ENCODE peak calls at places on chromosome X, in five cellular contexts. C is CD8-positive, alpha-beta T cell; W is IMR-90; E is H9; U is GM12864. K is an unnamed sample.

GRCh38 chrX:25016361-25016671 is 551 bp upstream of the ARX start:
- DNase-seq in C (no peak), W (no peak), E (no peak), U (no peak), K (no peak)

GRCh38 chrX:85503258-85504158 is 124.0 kb upstream of the POF1B start:
- DNase-seq in C (no peak), W (no peak), E (no peak), U (no peak), K (no peak)

GRCh38 chrX:114251575-114251974 is 332.3 kb upstream of the HTR2C start:
- DNase-seq in C (no peak), W (no peak), E (no peak), U (no peak), K (no peak)

GRCh38 chrX:4909245-4909830 is 1195.9 kb upstream of the PRKX start:
- DNase-seq in C (no peak), W (no peak), E (no peak), U (no peak), K (no peak)

GRCh38 chrX:15497865-15498264 is 2.7 kb upstream of the BMX start:
- DNase-seq in C (peak), W (peak), E (peak), U (no peak), K (peak)

GRCh38 chrX:23900220-23900797 is 7.4 kb downstream of the APOO start:
- DNase-seq in C (no peak), W (no peak), E (no peak), U (no peak), K (no peak)

GRCh38 chrX:67607436-67607835 is 63.6 kb downstream of the AR start:
- DNase-seq in C (no peak), W (peak), E (no peak), U (no peak), K (no peak)

GRCh38 chrX:79146552-79147390 is 2.3 kb downstream of the GPR174 start:
- DNase-seq in C (no peak), W (no peak), E (no peak), U (no peak), K (no peak)

GRCh38 chrX:65690057-65690855 is 22.8 kb downstream of the MSN start:
- DNase-seq in C (no peak), W (peak), E (no peak), U (no peak), K (no peak)

GRCh38 chrX:80511969-80512760 is 91.9 kb downstream of the TENT5D start:
- DNase-seq in C (no peak), W (no peak), E (no peak), U (no peak), K (no peak)

GRCh38 chrX:49247916-49248811 is 12.9 kb downstream of the CCDC22 start:
- DNase-seq in C (no peak), W (no peak), E (no peak), U (no peak), K (no peak)

GRCh38 chrX:96611619-96612362 is 72.9 kb upstream of the DIAPH2 start:
- DNase-seq in C (no peak), W (peak), E (no peak), U (no peak), K (no peak)

GRCh38 chrX:153902388-153902787 is 2.1 kb upstream of the AVPR2 start:
- DNase-seq in C (no peak), W (no peak), E (no peak), U (no peak), K (no peak)

GRCh38 chrX:107686792-107687191 is 58.5 kb downstream of the PRPS1 start:
- DNase-seq in C (no peak), W (peak), E (no peak), U (no peak), K (no peak)

GRCh38 chrX:42098897-42099296 is 175.5 kb upstream of the CASK start:
- DNase-seq in C (no peak), W (no peak), E (peak), U (no peak), K (no peak)

GRCh38 chrX:10509397-10509796 is 111.0 kb downstream of the MID1 start:
- DNase-seq in C (no peak), W (no peak), E (no peak), U (no peak), K (no peak)

GRCh38 chrX:41027388-41027787 is 57.9 kb upstream of the USP9X start:
- DNase-seq in C (no peak), W (peak), E (no peak), U (no peak), K (no peak)

GRCh38 chrX:49840679-49841078 is 11.6 kb downstream of the PAGE4 start:
- DNase-seq in C (no peak), W (peak), E (peak), U (peak), K (peak)

GRCh38 chrX:5829469-5829868 is 399.2 kb downstream of the NLGN4X start:
- DNase-seq in C (no peak), W (no peak), E (no peak), U (no peak), K (no peak)

GRCh38 chrX:41661366-41662095 is 27.2 kb upstream of the GPR34 start:
- DNase-seq in C (no peak), W (peak), E (no peak), U (no peak), K (no peak)

GRCh38 chrX:55695227-55696018 is 22.1 kb upstream of the RRAGB start:
- DNase-seq in C (no peak), W (no peak), E (no peak), U (no peak), K (no peak)

GRCh38 chrX:134171661-134172587 is 65.1 kb upstream of the CCDC160 start:
- DNase-seq in C (no peak), W (no peak), E (peak), U (no peak), K (peak)

GRCh38 chrX:22314211-22314610 is 41.5 kb downstream of the CBLL2 start:
- DNase-seq in C (no peak), W (no peak), E (no peak), U (no peak), K (no peak)

GRCh38 chrX:17596051-17596450 is 141.2 kb upstream of the SCML1 start:
- DNase-seq in C (no peak), W (no peak), E (no peak), U (no peak), K (no peak)

GRCh38 chrX:96540111-96540631 is 144.5 kb upstream of the DIAPH2 start:
- DNase-seq in C (no peak), W (no peak), E (no peak), U (no peak), K (no peak)

GRCh38 chrX:41475611-41476241 is 28.6 kb downstream of the NYX start:
- DNase-seq in C (no peak), W (no peak), E (peak), U (no peak), K (no peak)

GRCh38 chrX:1388651-1389050 is 3.3 kb downstream of the SLC25A6 start:
- DNase-seq in C (no peak), W (no peak), E (no peak), U (no peak), K (no peak)

GRCh38 chrX:130173190-130173895 is 1.6 kb downstream of the RAB33A start:
- DNase-seq in C (peak), W (peak), E (no peak), U (no peak), K (peak)

GRCh38 chrX:2523911-2524310 is 23.1 kb upstream of the DHRSX start:
- DNase-seq in C (no peak), W (no peak), E (peak), U (no peak), K (no peak)

GRCh38 chrX:137479394-137479793 is 86.5 kb upstream of the ZIC3 start:
- DNase-seq in C (no peak), W (no peak), E (no peak), U (no peak), K (no peak)

GRCh38 chrX:154310991-154311541 is 15.5 kb downstream of the TKTL1 start:
- DNase-seq in C (no peak), W (peak), E (no peak), U (no peak), K (no peak)

GRCh38 chrX:41526925-41527324 is 79.8 kb downstream of the NYX start:
- DNase-seq in C (no peak), W (peak), E (no peak), U (no peak), K (no peak)

GRCh38 chrX:29792335-29792734 is 423.0 kb upstream of the MAGEB2 start:
- DNase-seq in C (no peak), W (no peak), E (no peak), U (no peak), K (no peak)

GRCh38 chrX:22969416-22969815 is 30.3 kb upstream of the DDX53 start:
- DNase-seq in C (no peak), W (peak), E (no peak), U (no peak), K (no peak)

GRCh38 chrX:26788402-26788998 is 572.5 kb downstream of the MAGEB5 start:
- DNase-seq in C (no peak), W (no peak), E (no peak), U (no peak), K (no peak)

GRCh38 chrX:2500091-2500680 is 590 bp downstream of the DHRSX start:
- DNase-seq in C (peak), W (peak), E (peak), U (no peak), K (peak)

GRCh38 chrX:104112326-104112951 is at the start of gene ZCCHC18:
- DNase-seq in C (peak), W (peak), E (peak), U (no peak), K (peak)

GRCh38 chrX:41293269-41293668 is 40.7 kb upstream of the DDX3X start:
- DNase-seq in C (no peak), W (no peak), E (peak), U (no peak), K (no peak)

GRCh38 chrX:115690554-115691216 is 129.7 kb downstream of the PLS3 start:
- DNase-seq in C (no peak), W (peak), E (peak), U (peak), K (peak)

GRCh38 chrX:146224442-146224841 is 406.8 kb downstream of the SLITRK2 start:
- DNase-seq in C (no peak), W (no peak), E (no peak), U (no peak), K (no peak)
- TF ChIP-seq CTCF in C (no peak), W (peak), E (peak), U (no peak), K (no peak)

GRCh38 chrX:70656304-70656703 is 211.7 kb downstream of the DLG3 start:
- DNase-seq in C (no peak), W (no peak), E (no peak), U (no peak), K (no peak)
- TF ChIP-seq CTCF in C (no peak), W (no peak), E (no peak), U (no peak), K (no peak)

GRCh38 chrX:57918750-57919436 is 8.6 kb upstream of the ZXDA start:
- DNase-seq in C (no peak), W (peak), E (no peak), U (no peak), K (no peak)
- TF ChIP-seq CTCF in C (peak), W (peak), E (peak), U (peak), K (peak)

DNA sequence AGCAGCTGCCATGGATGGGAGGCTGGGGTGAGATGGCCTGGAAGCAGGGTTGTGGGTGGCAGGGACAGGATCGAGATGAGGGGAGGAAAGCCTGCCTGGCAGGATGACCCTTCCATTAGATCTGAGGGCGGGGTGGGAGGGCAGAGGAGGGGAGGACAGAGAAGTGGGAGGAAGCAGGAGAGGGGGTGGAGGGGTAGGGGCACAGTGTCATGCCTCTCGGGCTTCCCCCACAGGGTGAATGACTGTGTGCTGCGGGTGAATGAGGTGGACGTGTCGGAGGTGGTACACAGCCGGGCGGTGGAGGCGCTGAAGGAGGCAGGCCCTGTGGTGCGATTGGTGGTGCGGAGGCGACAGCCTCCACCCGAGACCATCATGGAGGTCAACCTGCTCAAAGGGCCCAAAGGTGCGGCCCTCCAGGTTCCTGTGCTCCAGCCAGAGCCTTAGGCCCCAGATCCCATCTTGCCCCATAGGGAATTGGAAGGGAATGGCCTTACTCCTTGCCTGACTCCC is 4.9 kb downstream of the DLG3 start:
- DNase-seq in C (no peak), W (no peak), E (no peak), U (no peak), K (no peak)
- TF ChIP-seq CTCF in C (no peak), W (no peak), E (no peak), U (no peak), K (no peak)

DNA sequence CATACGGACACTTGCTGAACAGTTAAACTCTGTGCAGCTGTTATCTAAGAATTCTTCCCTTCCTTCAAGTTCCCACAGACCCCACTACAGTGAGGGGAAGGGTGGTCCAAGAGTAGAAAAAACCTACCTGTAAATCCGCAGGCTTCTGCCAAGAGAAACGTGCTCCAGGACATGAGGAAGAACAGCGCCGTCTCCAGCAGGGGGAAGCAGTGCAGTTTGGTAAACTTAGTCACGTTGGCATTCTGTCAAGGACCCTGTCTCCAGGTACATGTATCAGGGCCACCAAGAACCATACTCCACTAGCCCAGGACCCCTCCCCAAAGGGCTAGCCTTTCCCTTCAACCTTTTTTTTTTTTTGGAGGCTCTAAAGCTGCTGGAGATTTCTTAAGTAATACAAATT is 79.9 kb downstream of the CHST7 start:
- DNase-seq in C (no peak), W (peak), E (peak), U (no peak), K (no peak)
- TF ChIP-seq CTCF in C (no peak), W (no peak), E (peak), U (peak), K (peak)

GRCh38 chrX:12719837-12720236 is 71.4 kb upstream of the PRPS2 start:
- DNase-seq in C (no peak), W (no peak), E (no peak), U (no peak), K (no peak)

GRCh38 chrX:12721042-12721441 is 70.2 kb upstream of the PRPS2 start:
- DNase-seq in C (no peak), W (no peak), E (peak), U (no peak), K (no peak)

GRCh38 chrX:12711435-12712040 is 79.7 kb upstream of the PRPS2 start:
- DNase-seq in C (no peak), W (no peak), E (no peak), U (no peak), K (no peak)

GRCh38 chrX:12722314-12722713 is 68.9 kb upstream of the PRPS2 start:
- DNase-seq in C (no peak), W (no peak), E (no peak), U (no peak), K (no peak)

DNA sequence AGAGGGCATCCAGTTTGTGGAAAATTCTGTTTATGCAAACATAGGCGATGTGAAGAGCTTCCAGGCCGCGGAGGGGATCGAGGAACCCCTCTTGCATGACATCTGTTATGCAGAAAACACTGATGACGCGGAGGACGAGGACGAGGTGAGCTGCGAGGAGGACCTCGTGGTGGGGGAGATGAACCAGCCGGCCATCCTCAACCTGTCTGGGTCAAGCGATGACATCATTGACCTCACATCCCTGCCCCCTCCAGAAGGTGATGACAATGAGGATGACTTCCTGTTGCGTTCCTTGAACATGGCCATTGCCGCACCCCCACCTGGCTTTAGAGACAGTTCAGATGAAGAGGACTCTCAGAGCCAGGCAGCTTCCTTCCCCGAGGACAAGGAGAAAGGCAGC is 74.6 kb upstream of the PRPS2 start:
- DNase-seq in C (no peak), W (no peak), E (no peak), U (no peak), K (no peak)
- TF ChIP-seq CTCF in C (no peak), W (no peak), E (no peak), U (no peak), K (no peak)

GRCh38 chrX:119790977-119791436 is 423 bp downstream of the RPL39 start:
- DNase-seq in C (peak), W (peak), E (no peak), U (no peak), K (peak)
- TF ChIP-seq CTCF in C (no peak), W (peak), E (no peak), U (peak), K (peak)

GRCh38 chrX:38717871-38718270 is 83.4 kb upstream of the MID1IP1 start:
- DNase-seq in C (no peak), W (peak), E (peak), U (no peak), K (peak)
- TF ChIP-seq CTCF in C (no peak), W (peak), E (peak), U (peak), K (peak)

GRCh38 chrX:149032449-149032848 is 472.7 kb downstream of the IDS start:
- DNase-seq in C (no peak), W (no peak), E (no peak), U (no peak), K (no peak)
- TF ChIP-seq CTCF in C (no peak), W (no peak), E (no peak), U (no peak), K (no peak)

K was measured in GM13976.